ENCODE peak calls at places on chromosomes 7 and 10, in six cellular contexts. Z is H1, V is transverse colon, B is thyroid gland, L is esophagus squamous epithelium, I is endothelial cell of umbilical vein. E is an unnamed sample.

GRCh38 chr10:69856601-69857166 is 55.0 kb downstream of the COL13A1 start:
- DNase-seq in V (no peak), Z (no peak), L (no peak), B (peak; percentile 51), I (no peak), E (no peak)

GRCh38 chr7:103833401-103833800 is 156.1 kb downstream of the RELN start:
- DNase-seq in I (no peak), L (no peak), B (no peak), V (no peak), Z (no peak), E (no peak)

GRCh38 chr7:79090543-79090942 is 362.9 kb downstream of the MAGI2 start:
- DNase-seq in L (no peak), B (no peak), Z (no peak), V (no peak), I (peak; percentile 33), E (no peak)

GRCh38 chr10:91883549-91884542 is 25.4 kb downstream of the FGFBP3 start:
- DNase-seq in I (no peak), B (peak; percentile 90), L (no peak), V (no peak), Z (no peak), E (peak; percentile 48)

GRCh38 chr7:35246819-35247218 is 7.1 kb downstream of the TBX20 start:
- DNase-seq in I (no peak), V (no peak), B (no peak), Z (no peak), L (no peak), E (no peak)

GRCh38 chr10:69479737-69480412 is 28.6 kb downstream of the TSPAN15 start:
- DNase-seq in B (no peak), Z (no peak), V (no peak), I (peak; percentile 16), L (no peak), E (peak; percentile 27)

GRCh38 chr7:155893664-155894063 is 81.4 kb upstream of the SHH start:
- DNase-seq in I (no peak), L (no peak), B (no peak), Z (no peak), V (no peak), E (no peak)

GRCh38 chr7:124413029-124413428 is 352.6 kb downstream of the GPR37 start:
- DNase-seq in L (no peak), B (no peak), Z (no peak), I (no peak), V (no peak), E (no peak)

GRCh38 chr7:22156205-22156604 is 200.7 kb downstream of the RAPGEF5 start:
- DNase-seq in L (no peak), I (peak; percentile 74), B (no peak), V (no peak), Z (no peak), E (no peak)

GRCh38 chr7:157845203-157845810 is 508.5 kb downstream of the DNAJB6 start:
- DNase-seq in L (no peak), Z (no peak), I (no peak), B (no peak), V (no peak), E (no peak)

GRCh38 chr10:100847440-100847839 is 65.3 kb upstream of the SLF2 start:
- DNase-seq in L (no peak), B (no peak), V (no peak), Z (no peak), I (no peak), E (no peak)

GRCh38 chr10:851891-852290 is 79.6 kb downstream of the LARP4B start:
- DNase-seq in L (no peak), B (no peak), V (no peak), Z (no peak), I (no peak), E (no peak)

GRCh38 chr10:64731016-64731415 is 1209.8 kb downstream of the REEP3 start:
- DNase-seq in I (no peak), Z (no peak), L (no peak), V (no peak), B (no peak), E (no peak)

GRCh38 chr7:122987463-122987862 is 8.0 kb downstream of the TAS2R16 start:
- DNase-seq in I (no peak), B (no peak), Z (no peak), V (no peak), L (no peak), E (no peak)

GRCh38 chr7:5681979-5682546 is 99.4 kb downstream of the RNF216 start:
- DNase-seq in Z (no peak), V (no peak), B (no peak), L (no peak), I (no peak), E (no peak)

GRCh38 chr7:95316588-95316987 is 7.7 kb downstream of the PON1 start:
- DNase-seq in V (no peak), Z (no peak), L (no peak), I (no peak), B (no peak), E (no peak)

GRCh38 chr7:133830081-133830480 is 297.1 kb upstream of the LRGUK start:
- DNase-seq in L (no peak), I (no peak), Z (no peak), B (no peak), V (no peak), E (peak; percentile 22)

GRCh38 chr7:42082144-42082543 is 154.9 kb downstream of the GLI3 start:
- DNase-seq in L (no peak), V (no peak), B (peak; percentile 44), I (no peak), Z (no peak), E (no peak)

GRCh38 chr10:90461437-90462155 is 396.2 kb downstream of the HTR7 start:
- DNase-seq in Z (no peak), L (no peak), V (no peak), I (peak; percentile 72), B (no peak), E (no peak)

GRCh38 chr7:147879116-147879750 is 711.3 kb upstream of the C7orf33 start:
- DNase-seq in I (no peak), B (no peak), Z (no peak), V (no peak), L (no peak), E (no peak)

GRCh38 chr7:98802088-98802780 is 67.6 kb downstream of the TMEM130 start:
- DNase-seq in B (peak; percentile 2), V (peak; percentile 10), I (no peak), Z (no peak), L (no peak), E (peak; percentile 17)

DNA sequence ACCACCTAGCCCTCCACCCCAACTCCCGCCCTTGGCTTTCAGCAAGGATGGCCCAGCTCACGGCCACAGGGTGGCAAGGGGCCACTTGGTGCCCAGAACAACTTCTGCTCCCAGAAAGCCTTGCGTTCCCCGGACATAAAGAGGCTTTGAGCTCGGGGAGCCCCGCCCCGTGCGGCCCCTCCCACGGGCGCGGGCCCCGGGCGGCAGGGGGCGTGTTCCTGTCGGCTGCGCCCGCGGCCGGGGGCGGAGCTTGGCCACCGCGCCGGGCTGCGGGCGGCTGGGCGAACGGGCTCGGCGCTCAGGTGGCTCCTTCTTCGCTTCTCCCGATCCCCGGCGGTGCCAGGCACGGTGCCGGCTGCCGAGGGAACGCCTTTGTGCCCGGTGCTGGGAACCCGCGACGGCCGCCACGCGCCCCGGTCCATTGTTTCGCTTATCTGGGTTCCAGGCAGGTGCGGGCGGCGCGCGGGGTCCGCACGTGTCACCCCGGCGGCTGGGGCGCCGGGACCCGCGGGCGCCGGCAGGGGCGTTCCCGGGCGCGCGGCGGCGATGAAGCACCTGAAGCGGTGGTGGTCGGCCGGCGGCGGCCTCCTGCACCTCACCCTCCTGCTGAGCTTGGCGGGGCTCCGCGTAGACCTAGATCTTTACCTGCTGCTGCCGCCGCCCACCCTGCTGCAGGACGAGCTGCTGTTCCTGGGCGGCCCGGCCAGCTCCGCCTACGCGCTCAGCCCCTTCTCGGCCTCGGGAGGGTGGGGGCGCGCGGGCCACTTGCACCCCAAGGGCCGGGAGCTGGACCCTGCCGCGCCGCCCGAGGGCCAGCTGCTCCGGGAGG is at the start of gene NFE2L3:
- DNase-seq in Z (peak; percentile 87), I (peak; percentile 77), V (peak; percentile 92), L (peak; percentile 24), B (peak; percentile 62), E (peak; percentile 93)
- TF ChIP-seq POLR2A in Z (peak; percentile 67), I (peak; percentile 46), V (peak; percentile 46), L (no peak), B (no peak), E (peak; percentile 36)

GRCh38 chr7:47328392-47329319 is 253.3 kb downstream of the TNS3 start:
- DNase-seq in I (no peak), Z (no peak), B (no peak), L (no peak), V (no peak), E (no peak)

GRCh38 chr7:47331179-47331565 is 250.7 kb downstream of the TNS3 start:
- DNase-seq in Z (no peak), B (peak; percentile 92), L (no peak), I (no peak), V (no peak), E (no peak)

GRCh38 chr7:47330561-47331178 is 251.2 kb downstream of the TNS3 start:
- DNase-seq in V (no peak), B (peak; percentile 62), Z (peak; percentile 39), I (no peak), L (no peak), E (no peak)

GRCh38 chr7:47329320-47329926 is 252.5 kb downstream of the TNS3 start:
- DNase-seq in I (no peak), B (no peak), Z (peak; percentile 37), V (peak; percentile 25), L (no peak), E (peak; percentile 8)

DNA sequence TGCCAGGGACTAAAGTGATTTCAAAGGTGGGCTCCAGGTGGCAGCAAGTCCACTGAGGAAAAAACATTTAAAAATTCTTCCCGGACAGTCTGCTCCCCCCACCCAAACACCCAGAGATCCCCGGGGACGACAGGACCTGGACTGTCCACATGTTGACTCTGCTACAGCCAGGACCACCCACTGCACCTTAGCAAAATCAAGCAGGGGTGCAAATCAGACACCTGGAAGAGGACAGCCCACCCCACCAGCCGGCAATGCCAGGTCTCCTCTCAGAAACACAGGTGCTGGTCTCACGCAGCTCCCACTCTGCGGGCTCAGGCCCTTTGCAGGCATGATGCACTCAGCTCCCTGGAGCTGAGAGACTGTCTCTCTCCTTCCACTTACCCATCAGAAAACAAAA is 251.9 kb downstream of the TNS3 start:
- DNase-seq in Z (peak; percentile 32), V (no peak), B (no peak), I (no peak), L (no peak), E (no peak)
- H3K4me1 ChIP-seq in Z (peaks cover 46% of the 10 kb centered on the region), V (peaks cover 43% of the 10 kb centered on the region), B (peaks cover 68% of the 10 kb centered on the region), I (peaks cover 32% of the 10 kb centered on the region), L (peaks cover 40% of the 10 kb centered on the region), E (peaks cover 40% of the 10 kb centered on the region)

DNA sequence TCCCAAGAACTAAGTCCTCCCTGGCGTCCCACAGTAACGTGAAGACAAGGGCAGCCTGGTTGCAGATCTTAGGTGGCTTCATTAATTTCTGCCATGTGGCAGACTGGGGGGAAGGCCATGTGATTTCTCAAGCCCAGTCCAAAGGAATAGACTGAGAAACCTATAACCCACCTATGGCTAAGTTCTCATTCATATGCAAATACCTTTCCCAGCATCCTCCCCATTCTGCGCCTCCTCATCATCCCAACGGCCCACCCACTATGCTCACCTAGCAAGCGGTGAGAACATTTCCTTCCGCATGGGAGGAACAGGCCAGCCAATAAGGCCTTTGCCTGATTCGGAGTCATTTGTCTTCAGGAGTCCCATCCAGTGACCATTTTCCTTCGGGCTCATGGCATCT is 8.2 kb upstream of the CLEC2L start:
- DNase-seq in V (no peak), L (no peak), I (no peak), Z (no peak), B (no peak), E (no peak)
- TF ChIP-seq POLR2A in V (no peak), L (no peak), I (no peak), Z (no peak), B (no peak), E (no peak)

DNA sequence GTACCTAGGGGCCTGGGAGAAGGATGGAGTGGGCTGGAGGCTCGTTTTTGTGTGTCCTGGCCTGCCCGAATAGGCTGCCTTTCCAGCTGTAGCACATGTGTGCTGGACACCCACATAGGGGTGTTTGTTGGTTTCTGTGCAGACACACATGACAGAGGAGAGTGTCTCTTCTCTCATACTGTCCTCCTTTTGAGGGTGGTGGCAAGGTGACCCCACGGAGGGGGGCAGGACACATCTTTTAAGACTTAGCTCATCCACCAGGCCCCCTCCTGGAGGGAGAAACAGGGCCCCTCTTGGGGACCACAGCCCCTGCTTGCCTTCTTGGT is 72.2 kb upstream of the PPIF start:
- DNase-seq in L (no peak), V (no peak), B (no peak), I (no peak), Z (no peak), E (no peak)
- H3K4me1 ChIP-seq in L (peaks cover 38% of the 10 kb centered on the region), V (peaks cover 47% of the 10 kb centered on the region), B (peaks cover 24% of the 10 kb centered on the region), I (no peaks in the 10 kb centered on the region), Z (no peaks in the 10 kb centered on the region), E (peaks cover 55% of the 10 kb centered on the region)